ENCODE peak calls at places on chromosomes 7 and 10, in six cellular contexts. J is tibial nerve, M is colonic mucosa, C is neural progenitor cell, B is cardiac muscle cell, I is mammary epithelial cell. O is an unnamed sample. For H3K4me1 and H3K27me3, the result is how much of the 10 kb centered on the place peaks cover.

GRCh38 chr7:105622114-105622731 is 40.9 kb upstream of the EFCAB10 start:
- DNase-seq in J (no peak), M (no peak), B (no peak), C (no peak), I (no peak), O (no peak)

GRCh38 chr7:112622159-112622715 is 141.4 kb downstream of the LSMEM1 start:
- DNase-seq in J (no peak), M (no peak), C (no peak), B (no peak), I (no peak), O (no peak)

GRCh38 chr7:148697256-148697841 is 1.4 kb upstream of the CUL1 start:
- DNase-seq in B (no peak), I (no peak), M (peak), C (no peak), J (peak), O (peak)

GRCh38 chr10:51679841-51680240 is 19.6 kb downstream of the CSTF2T start:
- DNase-seq in M (no peak), J (no peak), I (no peak), C (no peak), B (no peak), O (no peak)

GRCh38 chr7:22083711-22084289 is 138.1 kb upstream of the CDCA7L start:
- DNase-seq in C (no peak), M (no peak), J (no peak), I (no peak), B (no peak), O (no peak)

GRCh38 chr10:110455440-110455839 is 42.3 kb upstream of the DUSP5 start:
- DNase-seq in I (no peak), J (no peak), M (no peak), C (no peak), B (no peak), O (no peak)

GRCh38 chr10:13894412-13895093 is 307.8 kb downstream of the PRPF18 start:
- DNase-seq in B (no peak), M (no peak), C (no peak), J (no peak), I (no peak), O (no peak)

GRCh38 chr7:46352335-46352954 is 431.4 kb upstream of the IGFBP3 start:
- DNase-seq in I (peak), M (no peak), C (peak), J (peak), B (peak), O (no peak)

GRCh38 chr7:151448261-151449252 is 8.6 kb upstream of the CRYGN start:
- DNase-seq in C (peak), I (no peak), J (peak), B (peak), M (peak), O (peak)

GRCh38 chr7:85041599-85042216 is 145.1 kb downstream of the SEMA3D start:
- DNase-seq in B (peak), C (peak), J (peak), I (peak), M (peak), O (no peak)

GRCh38 chr10:104328636-104328915 is 9.7 kb downstream of the ITPRIP start:
- DNase-seq in B (no peak), C (no peak), J (no peak), I (no peak), M (no peak), O (no peak)
- H3K4me1 ChIP-seq in B (half or more), C (half or more), J (half or more), I (half or more), M (under half), O (half or more)

DNA sequence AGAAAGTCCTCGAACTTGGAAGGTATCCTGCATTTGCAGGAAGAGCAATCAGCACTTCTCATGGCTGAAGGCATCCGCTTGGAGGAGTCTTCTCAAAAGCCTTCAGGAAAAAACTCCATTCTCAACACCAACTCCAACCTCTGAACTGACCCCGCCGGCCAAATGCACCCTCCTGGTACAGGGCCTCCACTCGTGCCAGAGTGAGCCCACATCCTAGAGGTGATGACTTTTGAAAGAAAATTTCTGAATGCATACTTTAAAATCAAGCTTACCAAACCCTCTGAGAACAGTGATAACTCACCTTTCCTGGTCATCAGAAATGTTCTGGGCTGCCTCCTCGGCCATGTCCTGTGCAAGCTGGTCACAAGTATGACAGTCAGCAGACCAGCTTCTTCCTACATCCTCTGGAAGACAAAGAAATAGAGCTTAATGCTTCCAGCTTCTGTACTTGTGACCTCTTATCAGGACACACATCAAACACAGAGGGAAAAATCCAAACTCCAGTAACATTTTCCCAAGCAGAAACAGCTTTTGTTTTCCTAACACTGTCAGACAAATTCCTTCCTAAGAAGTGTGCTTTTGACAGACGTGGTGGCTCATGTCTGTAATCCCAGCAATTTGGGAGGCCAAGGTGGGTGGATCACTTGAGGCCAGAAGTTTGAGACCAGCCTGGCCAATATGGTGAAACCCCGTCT is at the start of gene PKD1L1:
- DNase-seq in I (no peak), B (no peak), C (no peak), J (no peak), M (no peak), O (no peak)
- H3K27ac ChIP-seq in I (no peak), B (no peak), C (no peak), J (peak), M (no peak), O (no peak)

GRCh38 chr7:157525501-157525915 is 188.7 kb downstream of the DNAJB6 start:
- DNase-seq in M (no peak), C (no peak), I (no peak), J (no peak), B (no peak), O (no peak)

GRCh38 chr7:157524731-157525130 is 187.9 kb downstream of the DNAJB6 start:
- DNase-seq in B (no peak), J (no peak), I (no peak), M (no peak), C (no peak), O (no peak)

GRCh38 chr7:157527235-157527634 is 190.4 kb downstream of the DNAJB6 start:
- DNase-seq in M (no peak), I (no peak), B (no peak), C (no peak), J (no peak), O (no peak)

GRCh38 chr7:157527686-157528085 is 190.9 kb downstream of the DNAJB6 start:
- DNase-seq in C (no peak), M (no peak), J (no peak), B (no peak), I (no peak), O (no peak)

DNA sequence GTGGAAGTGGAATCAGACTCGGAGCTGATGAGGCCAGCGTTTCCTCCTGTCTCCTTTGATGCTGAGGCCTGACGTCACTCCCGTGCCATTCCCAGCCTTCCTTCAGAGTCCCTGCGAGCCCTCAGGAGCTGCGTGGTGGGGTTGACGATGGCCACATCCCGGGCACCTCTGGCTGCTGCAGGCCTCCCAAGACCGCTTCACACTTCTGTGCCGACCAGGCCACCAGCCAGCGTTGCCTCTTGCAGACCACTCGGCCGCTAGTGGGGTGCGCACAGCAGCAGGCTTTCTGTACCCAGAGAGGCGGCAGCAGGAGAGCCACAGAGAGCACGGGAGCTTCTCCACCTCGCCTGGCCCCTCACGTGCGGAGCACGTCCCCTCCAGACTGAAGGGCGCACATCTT is 189.8 kb downstream of the DNAJB6 start:
- DNase-seq in I (no peak), J (no peak), B (no peak), C (no peak), M (no peak), O (no peak)
- H3K27me3 ChIP-seq in I (under half), J (under half), B (under half), C (under half), M (under half), O (under half)

GRCh38 chr10:10796774-10797415 is 220.8 kb upstream of the CELF2 start:
- DNase-seq in J (no peak), M (no peak), I (peak), B (no peak), C (no peak), O (no peak)
- H3K4me1 ChIP-seq in J (under half), M (under half), I (under half), B (under half), C (under half), O (under half)

DNA sequence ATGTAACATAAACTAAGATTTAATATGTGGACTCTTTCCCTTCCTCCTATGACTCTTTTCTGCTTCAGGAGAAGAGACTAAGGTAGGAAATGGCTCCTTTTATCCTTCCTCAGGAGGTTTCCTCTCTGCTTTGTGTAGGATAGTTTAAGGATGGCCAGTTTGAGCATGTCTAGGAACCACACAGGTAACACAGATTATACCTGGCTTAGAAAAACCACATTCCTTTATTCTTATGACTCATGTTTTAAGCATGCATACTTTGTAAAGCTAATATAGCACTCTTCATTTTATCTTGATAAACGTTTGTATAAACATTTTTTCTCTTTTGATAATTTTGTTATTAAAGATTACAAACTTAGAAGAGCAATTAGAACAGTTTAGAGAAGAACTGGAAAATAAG is 57.8 kb downstream of the CYP51A1 start:
- DNase-seq in I (peak), B (no peak), J (no peak), M (no peak), C (no peak), O (no peak)
- H3K27ac ChIP-seq in I (peak), B (no peak), J (no peak), M (no peak), C (no peak), O (no peak)

GRCh38 chr7:155369766-155370165 is 72.1 kb downstream of the INSIG1 start:
- DNase-seq in C (no peak), J (no peak), B (no peak), I (no peak), M (no peak), O (no peak)
- H3K27me3 ChIP-seq in C (half or more), J (half or more), B (half or more), I (under half), M (under half), O (under half)

DNA sequence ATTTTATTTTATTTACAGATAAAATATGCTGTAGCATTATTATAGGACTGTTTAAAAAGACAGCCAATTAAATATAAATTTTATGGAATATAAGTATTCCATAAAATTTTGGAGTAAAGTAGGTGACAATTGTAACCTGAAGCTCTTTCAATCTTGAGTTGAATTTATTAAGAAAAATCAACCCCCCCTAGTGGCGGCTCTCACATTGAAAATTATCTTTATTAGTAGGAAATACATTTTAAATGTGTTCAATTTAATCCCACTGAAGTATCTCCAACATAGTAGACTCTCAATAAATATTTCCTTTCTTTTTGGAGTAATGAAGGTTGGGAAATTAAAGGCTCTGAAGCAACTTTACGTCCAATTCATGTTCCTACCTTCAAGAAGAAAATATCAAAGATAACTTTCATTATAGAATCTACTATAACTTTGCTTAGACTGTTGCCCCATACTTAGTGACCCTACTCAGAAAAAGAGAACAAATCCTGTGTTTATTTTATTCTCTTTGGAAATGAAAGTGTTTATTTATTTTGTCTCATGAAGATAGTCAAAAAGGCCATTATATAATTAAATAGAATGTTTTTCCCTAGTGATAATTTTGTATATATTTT is 3.1 kb downstream of the AHR start:
- DNase-seq in J (peak), M (peak), C (peak), B (peak), I (peak), O (peak)
- H3K4me1 ChIP-seq in J (under half), M (under half), C (under half), B (under half), I (under half), O (under half)

GRCh38 chr7:73423519-73424485 is 9.8 kb upstream of the FZD9 start:
- DNase-seq in C (peak), I (no peak), M (no peak), B (no peak), J (no peak), O (no peak)
- H3K27ac ChIP-seq in C (no peak), I (no peak), M (no peak), B (no peak), J (peak), O (no peak)

DNA sequence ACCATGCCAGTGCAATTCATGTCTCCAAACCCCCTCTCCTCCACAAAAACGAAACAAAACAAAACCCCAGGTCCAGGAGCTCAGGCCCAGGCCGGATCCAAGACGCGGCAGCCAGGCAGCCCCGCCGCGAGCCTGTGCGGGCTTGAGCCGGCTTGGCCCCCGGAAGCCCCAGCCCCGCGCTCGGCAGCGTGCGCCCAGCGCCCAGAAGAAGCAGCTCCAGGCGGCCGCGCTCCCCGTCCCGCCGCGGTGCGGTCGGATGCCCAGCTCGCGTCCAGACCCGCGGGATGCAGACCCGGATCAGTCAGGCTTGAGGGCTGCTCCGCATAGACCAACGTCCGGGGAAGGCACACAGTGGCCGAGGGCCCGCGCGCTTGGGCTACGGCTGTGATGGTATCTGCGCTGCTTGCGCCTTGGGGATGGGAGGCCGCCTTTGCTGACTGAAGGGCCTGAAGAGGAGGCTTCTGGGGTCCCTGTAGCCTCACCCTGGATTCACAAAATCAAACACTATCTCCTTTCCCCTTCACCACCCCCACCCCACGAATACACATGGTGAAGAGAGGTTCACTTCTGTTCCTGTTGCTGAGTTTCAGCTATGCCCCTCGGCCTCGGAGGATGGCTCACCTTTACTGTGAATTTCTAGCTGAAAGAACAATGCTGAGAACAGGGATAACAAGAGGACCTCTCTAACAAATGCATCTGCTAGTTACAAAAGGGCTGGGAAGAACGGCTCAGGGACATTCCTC is 79.9 kb upstream of the EN2 start:
- DNase-seq in J (no peak), C (peak), B (peak), I (peak), M (no peak), O (no peak)
- H3K27me3 ChIP-seq in J (half or more), C (half or more), B (half or more), I (half or more), M (half or more), O (half or more)

O was measured in effector memory CD4-positive, alpha-beta T cell.